ENCODE peak calls at places on chromosomes 12 and 14, in four cellular contexts. H, A, G and K are unnamed samples.

GRCh38 chr12:101823891-101824290 is 6.9 kb downstream of the GNPTAB start:
- DNase-seq in G (peak), A (peak), H (peak), K (peak)

GRCh38 chr14:69493791-69494190 is 9.3 kb downstream of the PLEKHD1 start:
- DNase-seq in H (no peak), G (no peak), A (no peak), K (no peak)

GRCh38 chr12:51866762-51867161 is 18.2 kb upstream of the FIGNL2 start:
- DNase-seq in H (no peak), A (no peak), G (no peak), K (no peak)

GRCh38 chr14:68584786-68585185 is 208.1 kb downstream of the ZFP36L1 start:
- DNase-seq in G (no peak), A (no peak), H (no peak), K (no peak)

GRCh38 chr12:26271889-26272492 is 76.6 kb downstream of the SSPN start:
- DNase-seq in G (no peak), H (no peak), A (no peak), K (no peak)

GRCh38 chr12:92075425-92075891 is 70.2 kb downstream of the BTG1 start:
- DNase-seq in H (no peak), A (no peak), G (no peak), K (no peak)

GRCh38 chr12:122022393-122023338 is 982 bp downstream of the BCL7A start:
- DNase-seq in A (peak), H (peak), G (peak), K (no peak)

GRCh38 chr12:66688836-66689439 is 10.1 kb upstream of the GRIP1 start:
- DNase-seq in G (no peak), A (peak), H (peak), K (no peak)

GRCh38 chr12:124188561-124189405 is 106.1 kb upstream of the RFLNA start:
- DNase-seq in G (no peak), H (no peak), A (no peak), K (no peak)

GRCh38 chr12:13817131-13817530 is 164.3 kb downstream of the GRIN2B start:
- DNase-seq in H (no peak), G (no peak), A (no peak), K (no peak)

GRCh38 chr14:44912041-44912869 is 49.5 kb downstream of the KLHL28 start:
- DNase-seq in G (no peak), A (no peak), H (no peak), K (no peak)

GRCh38 chr12:124599074-124599999 is 31.9 kb upstream of the NCOR2 start:
- DNase-seq in G (no peak), A (no peak), H (no peak), K (no peak)

GRCh38 chr14:23141706-23142467 is 22.8 kb upstream of the CEBPE start:
- DNase-seq in A (no peak), H (no peak), G (no peak), K (no peak)

GRCh38 chr14:69263364-69263763 is 3.4 kb downstream of the GALNT16 start:
- DNase-seq in H (no peak), G (no peak), A (peak), K (no peak)

GRCh38 chr12:125331342-125332052 is 266.3 kb downstream of the AACS start:
- DNase-seq in A (no peak), G (no peak), H (no peak), K (no peak)

GRCh38 chr14:75126679-75127473 is at the start of gene NEK9:
- DNase-seq in G (peak), H (peak), A (peak), K (peak)

GRCh38 chr12:60168441-60168840 is 572.6 kb downstream of the SLC16A7 start:
- DNase-seq in G (no peak), A (no peak), H (no peak), K (no peak)

GRCh38 chr12:99647453-99647852 is at the start of gene GARIN6:
- DNase-seq in A (no peak), H (no peak), G (no peak), K (no peak)

GRCh38 chr12:15899282-15899870 is 11.8 kb upstream of the DERA start:
- DNase-seq in A (peak), H (no peak), G (no peak), K (no peak)

GRCh38 chr14:99593971-99594841 is 9.8 kb downstream of the CCDC85C start:
- DNase-seq in H (no peak), A (no peak), G (no peak), K (no peak)

GRCh38 chr12:122227341-122227740 is 1.5 kb upstream of the DIABLO start:
- DNase-seq in A (no peak), G (peak), H (no peak), K (no peak)

GRCh38 chr14:50530794-50531193 is 1.6 kb downstream of the MAP4K5 start:
- DNase-seq in H (no peak), A (peak), G (no peak), K (no peak)

GRCh38 chr14:68897559-68898160 is 81.4 kb downstream of the ACTN1 start:
- DNase-seq in A (no peak), G (no peak), H (no peak), K (no peak)

GRCh38 chr12:630656-631632 is 32.3 kb downstream of the NINJ2 start:
- DNase-seq in G (peak), H (peak), A (no peak), K (peak)

GRCh38 chr12:122834921-122835692 is at the start of gene HIP1R:
- DNase-seq in H (peak), A (no peak), G (peak), K (peak)

GRCh38 chr12:28216016-28216415 is 25.8 kb downstream of the CCDC91 start:
- DNase-seq in G (no peak), A (no peak), H (no peak), K (no peak)

GRCh38 chr12:54865683-54866324 is 11.5 kb downstream of the MUCL1 start:
- DNase-seq in H (no peak), A (no peak), G (no peak), K (no peak)

GRCh38 chr12:24424889-24425600 is 475.6 kb upstream of the SOX5 start:
- DNase-seq in A (no peak), G (no peak), H (no peak), K (no peak)

GRCh38 chr12:124814741-124815613 is 48.7 kb downstream of the SCARB1 start:
- DNase-seq in A (no peak), G (no peak), H (no peak), K (no peak)

GRCh38 chr14:32027255-32027939 is 49.7 kb upstream of the ARHGAP5 start:
- DNase-seq in A (peak), H (no peak), G (no peak), K (no peak)

GRCh38 chr12:28237423-28237822 is 47.2 kb downstream of the CCDC91 start:
- DNase-seq in H (no peak), G (no peak), A (peak), K (no peak)

GRCh38 chr12:68975811-68976210 is 42.8 kb upstream of the CPM start:
- DNase-seq in H (no peak), A (no peak), G (no peak), K (no peak)

GRCh38 chr14:35878272-35879140 is 52.4 kb downstream of the BRMS1L start:
- DNase-seq in A (peak), G (no peak), H (no peak), K (no peak)